ENCODE peak calls at places on chromosome 12, in four cellular contexts. K, M, R and B are unnamed samples.

GRCh38 chr12:28374556-28374955 is 184.3 kb downstream of the CCDC91 start:
- DNase-seq in K (peak), M (no peak), R (no peak), B (no peak)

GRCh38 chr12:103965255-103965589 is 450 bp upstream of the TDG start:
- DNase-seq in K (no peak), M (no peak), R (no peak), B (no peak)

GRCh38 chr12:131721548-131721947 is 10.7 kb downstream of the SFSWAP start:
- DNase-seq in K (no peak), M (no peak), R (no peak), B (no peak)

GRCh38 chr12:69514111-69514510 is 43.9 kb downstream of the FRS2 start:
- DNase-seq in K (no peak), M (no peak), R (no peak), B (no peak)

GRCh38 chr12:69739287-69740191 is 879 bp downstream of the RAB3IP start:
- DNase-seq in K (peak), M (peak), R (peak), B (peak)

GRCh38 chr12:18696971-18697602 is 40.7 kb downstream of the PLCZ1 start:
- DNase-seq in K (peak), M (no peak), R (no peak), B (peak)

GRCh38 chr12:75878382-75878720 is 153.2 kb downstream of the PHLDA1 start:
- DNase-seq in K (peak), M (no peak), R (no peak), B (no peak)

GRCh38 chr12:116508145-116509121 is 50.7 kb upstream of the MAP1LC3B2 start:
- DNase-seq in K (no peak), M (no peak), R (peak), B (peak)

GRCh38 chr12:88546851-88547250 is 33.4 kb downstream of the KITLG start:
- DNase-seq in K (peak), M (no peak), R (no peak), B (no peak)

GRCh38 chr12:77058740-77059139 is 6.6 kb downstream of the E2F7 start:
- DNase-seq in K (peak), M (no peak), R (no peak), B (no peak)

GRCh38 chr12:117356048-117356447 is 5.4 kb downstream of the NOS1 start:
- DNase-seq in K (no peak), M (no peak), R (peak), B (no peak)

GRCh38 chr12:94225924-94226630 is 77.7 kb downstream of the PLXNC1 start:
- DNase-seq in K (no peak), M (no peak), R (no peak), B (no peak)

GRCh38 chr12:90963946-90964345 is 9.0 kb upstream of the CCER1 start:
- DNase-seq in K (no peak), M (no peak), R (no peak), B (no peak)

GRCh38 chr12:130339946-130340345 is 2.3 kb downstream of the PIWIL1 start:
- DNase-seq in K (no peak), M (no peak), R (peak), B (no peak)

GRCh38 chr12:42824327-42824726 is 234.8 kb upstream of the PRICKLE1 start:
- DNase-seq in K (no peak), M (no peak), R (no peak), B (no peak)

GRCh38 chr12:18752947-18753346 is 15.0 kb downstream of the CAPZA3 start:
- DNase-seq in K (no peak), M (no peak), R (no peak), B (no peak)

GRCh38 chr12:55727643-55728184 is 1.1 kb downstream of the CD63 start:
- DNase-seq in K (peak), M (no peak), R (peak), B (peak)

GRCh38 chr12:121628037-121628436 is 1.7 kb downstream of the ORAI1 start:
- DNase-seq in K (no peak), M (no peak), R (no peak), B (peak)

GRCh38 chr12:94793191-94793595 is 142.8 kb upstream of the TMCC3 start:
- DNase-seq in K (peak), M (no peak), R (no peak), B (no peak)

GRCh38 chr12:1706284-1707016 is 15.6 kb downstream of the ADIPOR2 start:
- DNase-seq in K (peak), M (no peak), R (peak), B (no peak)

GRCh38 chr12:128687851-128688250 is 135.9 kb downstream of the SLC15A4 start:
- DNase-seq in K (no peak), M (no peak), R (no peak), B (no peak)

GRCh38 chr12:41286426-41286825 is 98.3 kb downstream of the PDZRN4 start:
- DNase-seq in K (no peak), M (no peak), R (peak), B (no peak)

GRCh38 chr12:54286042-54286931 is 5.8 kb downstream of the HNRNPA1 start:
- DNase-seq in K (no peak), M (no peak), R (no peak), B (peak)

GRCh38 chr12:22312336-22312735 is 22.2 kb downstream of the ST8SIA1 start:
- DNase-seq in K (peak), M (no peak), R (peak), B (no peak)

GRCh38 chr12:75969768-75970167 is 61.8 kb downstream of the PHLDA1 start:
- DNase-seq in K (no peak), M (no peak), R (no peak), B (no peak)

GRCh38 chr12:93514853-93515252 is 47.5 kb downstream of the MRPL42 start:
- DNase-seq in K (peak), M (no peak), R (no peak), B (no peak)

GRCh38 chr12:31682136-31682962 is 22.9 kb downstream of the ETFBKMT start:
- DNase-seq in K (peak), M (peak), R (peak), B (peak)

GRCh38 chr12:13200841-13201240 is 4.3 kb downstream of the EMP1 start:
- DNase-seq in K (no peak), M (no peak), R (no peak), B (no peak)
- H3K4me3 ChIP-seq in K (no peak), M (no peak), R (no peak), B (no peak)

GRCh38 chr12:113846275-113846674 is 119.8 kb downstream of the RBM19 start:
- DNase-seq in K (peak), M (no peak), R (no peak), B (no peak)

GRCh38 chr12:113842699-113843098 is 123.4 kb downstream of the RBM19 start:
- DNase-seq in K (no peak), M (no peak), R (no peak), B (no peak)

GRCh38 chr12:113846883-113847282 is 119.2 kb downstream of the RBM19 start:
- DNase-seq in K (no peak), M (no peak), R (no peak), B (no peak)

GRCh38 chr12:113841786-113842185 is 124.3 kb downstream of the RBM19 start:
- DNase-seq in K (no peak), M (no peak), R (no peak), B (no peak)

GRCh38 chr12:113844495-113845175 is 121.5 kb downstream of the RBM19 start:
- DNase-seq in K (no peak), M (no peak), R (no peak), B (no peak)
- TF ChIP-seq BHLHE40 in K (no peak), M (no peak), R (no peak), B (no peak)

GRCh38 chr12:7994731-7995205 is 37.7 kb upstream of the FOXJ2 start:
- DNase-seq in K (peak), M (no peak), R (peak), B (no peak)
- H3K4me3 ChIP-seq in K (peak), M (no peak), R (no peak), B (no peak)

GRCh38 chr12:124507188-124508109 is 60.0 kb downstream of the NCOR2 start:
- DNase-seq in K (peak), M (no peak), R (no peak), B (no peak)
- TF ChIP-seq BHLHE40 in K (no peak), M (no peak), R (no peak), B (no peak)

GRCh38 chr12:15220451-15220850 is 766 bp downstream of the RERG start:
- DNase-seq in K (no peak), M (no peak), R (no peak), B (no peak)
- H3K4me3 ChIP-seq in K (no peak), M (no peak), R (no peak), B (no peak)

GRCh38 chr12:89574736-89575208 is 48.9 kb upstream of the POC1B start:
- DNase-seq in K (peak), M (no peak), R (peak), B (peak)
- TF ChIP-seq BHLHE40 in K (no peak), M (no peak), R (no peak), B (peak)

GRCh38 chr12:49823951-49824350 is 4.3 kb downstream of the NCKAP5L start:
- DNase-seq in K (no peak), M (no peak), R (no peak), B (no peak)

GRCh38 chr12:49825971-49826421 is 2.2 kb downstream of the NCKAP5L start:
- DNase-seq in K (peak), M (no peak), R (no peak), B (no peak)

GRCh38 chr12:49824886-49825285 is 3.3 kb downstream of the NCKAP5L start:
- DNase-seq in K (peak), M (no peak), R (no peak), B (no peak)

GRCh38 chr12:49824416-49824815 is 3.8 kb downstream of the NCKAP5L start:
- DNase-seq in K (no peak), M (no peak), R (no peak), B (no peak)

GRCh38 chr12:49825360-49825970 is 2.7 kb downstream of the NCKAP5L start:
- DNase-seq in K (peak), M (no peak), R (no peak), B (no peak)
- H3K4me3 ChIP-seq in K (no peak), M (no peak), R (no peak), B (no peak)

GRCh38 chr12:67533159-67533558 is 115.4 kb upstream of the DYRK2 start:
- DNase-seq in K (no peak), M (no peak), R (no peak), B (no peak)

GRCh38 chr12:67531519-67531918 is 117.0 kb upstream of the DYRK2 start:
- DNase-seq in K (no peak), M (no peak), R (no peak), B (no peak)

GRCh38 chr12:67535176-67535575 is 113.4 kb upstream of the DYRK2 start:
- DNase-seq in K (no peak), M (no peak), R (no peak), B (no peak)

GRCh38 chr12:67534046-67534445 is 114.5 kb upstream of the DYRK2 start:
- DNase-seq in K (no peak), M (no peak), R (no peak), B (no peak)

DNA sequence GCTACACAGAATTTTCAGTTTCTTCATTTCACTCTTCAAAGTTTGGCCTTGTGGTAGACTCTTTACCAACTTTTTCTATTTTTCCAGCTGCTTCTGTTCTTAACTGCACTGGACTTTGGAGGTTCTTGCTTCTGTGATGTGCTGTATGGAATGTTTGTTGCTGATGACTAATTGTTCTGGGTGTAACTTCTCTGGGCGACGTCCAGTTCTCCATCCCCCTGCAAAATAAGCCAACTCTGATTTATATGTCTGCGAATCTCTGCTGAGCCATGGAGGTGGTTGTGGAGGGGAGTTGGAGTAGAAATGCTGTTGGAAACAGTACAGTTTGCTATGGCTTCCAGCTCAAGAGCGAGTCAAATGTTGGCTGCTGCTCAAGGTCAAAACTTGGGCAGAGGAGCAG is 113.9 kb upstream of the DYRK2 start:
- DNase-seq in K (peak), M (no peak), R (peak), B (no peak)
- TF ChIP-seq BHLHE40 in K (no peak), M (no peak), R (no peak), B (no peak)